ENCODE peak calls at places on chromosomes 6 and 20, in six cellular contexts. C is GM12891, Z is HepG2, L is GM12878, M is H1, W is K562. I is an unnamed sample.

GRCh38 chr6:19842030-19842429 is 4.9 kb downstream of the ID4 start:
- DNase-seq in C (no peak), Z (no peak), L (no peak), M (no peak), W (no peak), I (no peak)

GRCh38 chr6:33633462-33634158 is 12.5 kb downstream of the ITPR3 start:
- DNase-seq in C (peak), Z (no peak), L (no peak), M (peak), W (peak), I (peak)

GRCh38 chr6:5302995-5303622 is 41.8 kb downstream of the FARS2 start:
- DNase-seq in C (peak), Z (peak), L (peak), M (peak), W (no peak), I (peak)

GRCh38 chr6:3259491-3259958 is 778 bp downstream of the PSMG4 start:
- DNase-seq in C (no peak), Z (peak), L (no peak), M (no peak), W (no peak), I (peak)

GRCh38 chr6:14118091-14118439 is 493 bp downstream of the CD83 start:
- DNase-seq in C (no peak), Z (no peak), L (no peak), M (no peak), W (no peak), I (no peak)

GRCh38 chr6:163354085-163354484 is 60.4 kb upstream of the QKI start:
- DNase-seq in C (no peak), Z (no peak), L (no peak), M (no peak), W (no peak), I (no peak)

GRCh38 chr20:34989670-34990069 is 34.0 kb downstream of the MYH7B start:
- DNase-seq in C (no peak), Z (no peak), L (no peak), M (no peak), W (no peak), I (no peak)

GRCh38 chr6:18477301-18477941 is 90.3 kb downstream of the RNF144B start:
- DNase-seq in C (no peak), Z (no peak), L (no peak), M (no peak), W (no peak), I (no peak)

GRCh38 chr20:44851545-44851944 is 34.0 kb upstream of the YWHAB start:
- DNase-seq in C (no peak), Z (no peak), L (no peak), M (no peak), W (no peak), I (no peak)

GRCh38 chr6:156347251-156348049 is 429.7 kb upstream of the ARID1B start:
- DNase-seq in C (no peak), Z (no peak), L (no peak), M (no peak), W (no peak), I (no peak)

GRCh38 chr6:40950986-40951730 is 87.9 kb downstream of the UNC5CL start:
- DNase-seq in C (no peak), Z (no peak), L (no peak), M (no peak), W (no peak), I (no peak)

GRCh38 chr6:20464041-20464440 is 62.4 kb downstream of the E2F3 start:
- DNase-seq in C (no peak), Z (no peak), L (no peak), M (no peak), W (no peak), I (no peak)

GRCh38 chr20:44651507-44652373 is at the start of gene ADA:
- DNase-seq in C (no peak), Z (peak), L (no peak), M (peak), W (peak), I (no peak)

GRCh38 chr6:141956868-141957267 is 175.9 kb upstream of the GJE1 start:
- DNase-seq in C (no peak), Z (no peak), L (no peak), M (no peak), W (no peak), I (no peak)

GRCh38 chr6:131023834-131024504 is 39.1 kb downstream of the EPB41L2 start:
- DNase-seq in C (no peak), Z (no peak), L (no peak), M (no peak), W (no peak), I (no peak)

GRCh38 chr20:51169813-51170212 is 146.9 kb upstream of the KCNG1 start:
- DNase-seq in C (no peak), Z (no peak), L (no peak), M (peak), W (no peak), I (no peak)

GRCh38 chr20:63133481-63134091 is 82.3 kb downstream of the YTHDF1 start:
- DNase-seq in C (no peak), Z (no peak), L (no peak), M (no peak), W (no peak), I (no peak)

GRCh38 chr6:36642913-36643817 is 35.3 kb upstream of the CDKN1A start:
- DNase-seq in C (no peak), Z (peak), L (no peak), M (no peak), W (no peak), I (no peak)

GRCh38 chr6:104952911-104953409 is 3.9 kb upstream of the LIN28B start:
- DNase-seq in C (no peak), Z (no peak), L (no peak), M (peak), W (peak), I (no peak)

GRCh38 chr20:1417273-1417672 is 24.4 kb upstream of the FKBP1A start:
- DNase-seq in C (no peak), Z (peak), L (no peak), M (no peak), W (no peak), I (no peak)

GRCh38 chr20:38985603-38986170 is 23.5 kb downstream of the DHX35 start:
- DNase-seq in C (no peak), Z (peak), L (peak), M (no peak), W (no peak), I (no peak)

GRCh38 chr6:97726378-97726777 is 443.4 kb upstream of the MMS22L start:
- DNase-seq in C (no peak), Z (no peak), L (no peak), M (no peak), W (no peak), I (no peak)

GRCh38 chr20:57002066-57002570 is 264.3 kb downstream of the BMP7 start:
- DNase-seq in C (no peak), Z (no peak), L (no peak), M (no peak), W (no peak), I (no peak)

GRCh38 chr6:52399511-52400315 is 20.4 kb upstream of the EFHC1 start:
- DNase-seq in C (no peak), Z (peak), L (no peak), M (no peak), W (peak), I (no peak)

GRCh38 chr6:136723780-136724179 is 68.5 kb downstream of the MAP3K5 start:
- DNase-seq in C (no peak), Z (no peak), L (peak), M (no peak), W (no peak), I (no peak)

GRCh38 chr6:132481189-132481588 is 31.7 kb downstream of the STX7 start:
- DNase-seq in C (no peak), Z (no peak), L (no peak), M (no peak), W (no peak), I (no peak)

GRCh38 chr6:154247119-154247814 is 109.3 kb downstream of the IPCEF1 start:
- DNase-seq in C (no peak), Z (no peak), L (no peak), M (no peak), W (no peak), I (no peak)

GRCh38 chr6:33570806-33571636 is 9.1 kb downstream of the BAK1 start:
- DNase-seq in C (peak), Z (peak), L (peak), M (peak), W (peak), I (peak)

GRCh38 chr20:63635431-63636141 is 8.7 kb upstream of the GMEB2 start:
- DNase-seq in C (no peak), Z (no peak), L (peak), M (no peak), W (no peak), I (no peak)

GRCh38 chr6:121666809-121667208 is 231.4 kb downstream of the GJA1 start:
- DNase-seq in C (no peak), Z (no peak), L (no peak), M (no peak), W (no peak), I (no peak)

GRCh38 chr20:63128367-63128766 is 87.6 kb downstream of the YTHDF1 start:
- DNase-seq in C (no peak), Z (no peak), L (no peak), M (no peak), W (no peak), I (no peak)

GRCh38 chr6:16760536-16761468 is at the start of gene ATXN1:
- DNase-seq in C (peak), Z (peak), L (no peak), M (peak), W (peak), I (peak)

GRCh38 chr6:30845183-30845582 is 39.1 kb upstream of the DDR1 start:
- DNase-seq in C (no peak), Z (no peak), L (no peak), M (no peak), W (no peak), I (no peak)

GRCh38 chr20:23116301-23117089 is 30.4 kb upstream of the CD93 start:
- DNase-seq in C (no peak), Z (peak), L (no peak), M (no peak), W (no peak), I (no peak)

GRCh38 chr20:25389381-25389857 is 1.2 kb downstream of the ABHD12 start:
- DNase-seq in C (no peak), Z (no peak), L (no peak), M (no peak), W (no peak), I (no peak)

DNA sequence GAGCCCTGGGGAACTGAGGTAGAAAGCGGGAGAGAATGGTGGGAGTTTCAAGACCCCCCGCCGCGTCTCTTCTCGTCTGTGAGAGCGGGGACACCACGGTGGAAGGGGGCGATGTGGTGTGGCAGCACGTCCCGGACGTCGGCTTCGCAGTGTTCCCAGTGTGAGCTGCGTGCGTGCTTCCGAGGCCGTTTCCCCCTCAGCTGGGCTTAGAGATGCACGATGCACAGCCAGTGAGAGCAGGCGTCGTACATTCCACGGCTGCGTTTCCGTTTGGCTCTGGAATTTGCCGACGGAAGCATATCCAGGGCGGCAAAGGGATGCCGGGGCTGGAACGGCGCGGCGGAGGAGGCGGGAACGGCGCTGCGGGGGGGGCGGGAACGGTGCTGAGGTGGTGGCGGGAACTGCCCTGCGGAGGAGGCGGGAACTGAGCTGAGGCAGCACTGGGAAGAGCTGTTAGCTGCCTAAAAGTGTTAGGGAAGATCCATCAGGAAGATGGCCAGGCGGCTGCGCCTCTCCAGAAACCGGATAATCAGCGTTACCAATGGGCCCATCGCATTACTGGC is 37.7 kb downstream of the KIF25 start:
- DNase-seq in C (no peak), Z (no peak), L (no peak), M (no peak), W (peak), I (no peak)
- TF ChIP-seq POLR2AphosphoS5 in C (no peak), Z (no peak), L (no peak), M (no peak), W (no peak), I (no peak)

GRCh38 chr6:138590796-138591709 is 91.8 kb upstream of the NHSL1 start:
- DNase-seq in C (no peak), Z (peak), L (peak), M (peak), W (peak), I (no peak)
- TF ChIP-seq TAF1 in C (no peak), Z (no peak), L (no peak), M (no peak), W (no peak), I (no peak)

DNA sequence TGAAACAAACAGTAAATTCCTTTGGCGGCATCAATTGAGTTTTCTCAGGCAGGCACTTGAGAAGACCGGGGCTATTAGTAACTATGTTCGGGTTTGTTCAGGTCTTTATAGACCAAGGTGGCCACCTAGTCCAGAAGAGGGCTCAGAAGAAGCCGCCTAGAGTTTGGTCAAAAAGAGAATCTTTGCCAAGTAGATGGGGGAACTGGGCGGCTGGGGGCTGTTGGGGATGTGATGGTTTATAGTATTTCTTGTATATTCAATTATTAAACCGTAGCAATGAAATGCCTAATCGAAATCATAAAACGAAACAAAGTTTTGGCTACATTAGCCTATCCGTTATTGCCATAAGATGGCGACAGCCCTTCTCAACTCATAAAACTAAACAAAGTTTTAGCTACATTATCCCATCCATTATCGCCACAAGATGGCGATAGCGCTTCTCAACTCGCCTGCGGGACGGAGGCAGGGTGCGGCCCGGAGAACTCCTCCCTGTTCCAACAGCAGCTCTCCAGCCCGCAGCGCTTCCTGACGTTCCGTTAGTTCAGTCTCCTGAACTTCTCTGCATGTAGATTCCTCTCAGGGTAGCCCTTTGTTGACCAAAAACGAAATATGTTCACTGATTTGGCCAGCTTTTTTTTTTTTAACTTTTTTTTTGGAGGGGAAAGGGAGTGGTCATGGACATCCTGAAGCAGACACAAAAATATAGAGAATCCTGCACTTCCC is 120.5 kb upstream of the PRSS16 start:
- DNase-seq in C (no peak), Z (peak), L (peak), M (peak), W (peak), I (no peak)
- TF ChIP-seq POLR2A in C (no peak), Z (no peak), L (peak), M (no peak), W (peak), I (no peak)

GRCh38 chr6:152605342-152605741 is 31.8 kb downstream of the SYNE1 start:
- DNase-seq in C (no peak), Z (no peak), L (no peak), M (no peak), W (no peak), I (no peak)
- TF ChIP-seq POLR2AphosphoS5 in C (no peak), Z (no peak), L (no peak), M (no peak), W (no peak), I (no peak)